ENCODE peak calls at places on chromosomes 12 and 14, in five cellular contexts. P is GM23338, N is nephron progenitor cell, E is astrocyte of the spinal cord, I is caudate nucleus. X is an unnamed sample.

GRCh38 chr14:31933716-31934115 is 143.4 kb upstream of the ARHGAP5 start:
- DNase-seq in P (peak; percentile 60), N (no peak), E (peak; percentile 36), I (no peak), X (no peak)

GRCh38 chr12:76915381-76916169 is 36.8 kb upstream of the CSRP2 start:
- DNase-seq in P (no peak), N (no peak), E (no peak), I (no peak), X (peak; percentile 18)

GRCh38 chr14:72479471-72479931 is 414.4 kb downstream of the DPF3 start:
- DNase-seq in P (no peak), N (peak; percentile 18), E (peak; percentile 13), I (no peak), X (peak; percentile 72)

GRCh38 chr14:32564591-32564990 is 235.5 kb downstream of the AKAP6 start:
- DNase-seq in P (no peak), N (no peak), E (peak; percentile 18), I (peak; percentile 7), X (no peak)

GRCh38 chr14:61769893-61770292 is 7.7 kb downstream of the SNAPC1 start:
- DNase-seq in P (no peak), N (no peak), E (no peak), I (no peak), X (no peak)

GRCh38 chr12:76628745-76629144 is 69.2 kb upstream of the OSBPL8 start:
- DNase-seq in P (no peak), N (no peak), E (no peak), I (no peak), X (no peak)

GRCh38 chr12:78209851-78210493 is 379.3 kb downstream of the NAV3 start:
- DNase-seq in P (no peak), N (no peak), E (peak; percentile 75), I (peak; percentile 5), X (peak; percentile 71)

GRCh38 chr14:101086926-101087325 is 183.4 kb upstream of the RTL1 start:
- DNase-seq in P (no peak), N (no peak), E (no peak), I (no peak), X (no peak)

GRCh38 chr12:80419660-80420059 is 24.4 kb upstream of the PTPRQ start:
- DNase-seq in P (no peak), N (no peak), E (no peak), I (peak; percentile 16), X (no peak)

GRCh38 chr12:123076604-123077297 is 74.1 kb downstream of the PITPNM2 start:
- DNase-seq in P (no peak), N (no peak), E (no peak), I (no peak), X (peak; percentile 39)

GRCh38 chr14:22388669-22389625 is 200.1 kb downstream of the DAD1 start:
- DNase-seq in P (no peak), N (no peak), E (peak; percentile 94), I (peak; percentile 59), X (no peak)

GRCh38 chr12:90828621-90829020 is 126.4 kb downstream of the CCER1 start:
- DNase-seq in P (no peak), N (no peak), E (no peak), I (no peak), X (no peak)

GRCh38 chr14:22332671-22333407 is 256.2 kb downstream of the DAD1 start:
- DNase-seq in P (peak; percentile 41), N (no peak), E (no peak), I (no peak), X (peak; percentile 67)

X was measured in left kidney.